ENCODE peak calls at places on chromosomes 7 and 10, in seven cellular contexts. P is glutamatergic neuron; L is stimulated activated CD4-positive, alpha-beta T cell treated with anti-CD3 and anti-CD28 coated beads, Interleukin-1b, Interleukin-23, amount 100 ng/mL, for 1 hour; Z is astrocyte of the hippocampus; R is mucosa of descending colon; I is fibroblast of pulmonary artery; O is kidney. B is an unnamed sample.

GRCh38 chr7:100897111-100897608 is 1.5 kb upstream of the ACHE start:
- DNase-seq in Z (peak), P (peak), L (no peak), R (peak), O (peak), I (no peak), B (peak)

GRCh38 chr10:72124984-72125383 is 36.6 kb upstream of the SPOCK2 start:
- DNase-seq in O (no peak), L (no peak), R (no peak), P (no peak), Z (peak), I (peak), B (no peak)

GRCh38 chr10:69492746-69493462 is 41.6 kb downstream of the TSPAN15 start:
- DNase-seq in I (no peak), R (no peak), P (no peak), L (no peak), O (no peak), Z (no peak), B (no peak)

GRCh38 chr7:14698239-14698638 is 204.3 kb downstream of the DGKB start:
- DNase-seq in P (no peak), R (no peak), Z (peak), I (peak), L (no peak), O (no peak), B (no peak)

GRCh38 chr7:115359919-115360318 is 438.0 kb downstream of the MDFIC start:
- DNase-seq in R (no peak), O (no peak), P (no peak), I (no peak), L (no peak), Z (no peak), B (no peak)

GRCh38 chr10:3785849-3786290 is 861 bp upstream of the KLF6 start:
- DNase-seq in L (no peak), P (peak), O (peak), I (peak), R (peak), Z (peak), B (no peak)

GRCh38 chr10:43229208-43230061 is 37.4 kb downstream of the RASGEF1A start:
- DNase-seq in I (no peak), Z (peak), P (peak), L (no peak), O (peak), R (peak), B (peak)

GRCh38 chr7:107924841-107925490 is 34.0 kb downstream of the DLD start:
- DNase-seq in P (no peak), R (no peak), Z (no peak), O (no peak), L (no peak), I (peak), B (no peak)

GRCh38 chr10:118447478-118447877 is 105.4 kb upstream of the FAM204A start:
- DNase-seq in L (no peak), P (no peak), R (peak), O (peak), I (peak), Z (peak), B (peak)

GRCh38 chr10:102656026-102656425 is 11.7 kb downstream of the TRIM8 start:
- DNase-seq in Z (no peak), P (no peak), L (no peak), R (no peak), I (no peak), O (peak), B (no peak)